ENCODE peak calls at places on chromosome 22, in eight cellular contexts. O is NCI-H748 treated with DMSO at 0.1 percent for 48 hours, E is NCI-H1092, I is coronary artery, Y is tibial artery, A is fibroblast of the aortic adventitia, B is H1, Z is midbrain. K is an unnamed sample.

GRCh38 chr22:45450931-45451651 is 37.6 kb downstream of the RIBC2 start:
- DNase-seq in O (no peak), E (no peak), I (no peak), Y (peak), A (peak), B (no peak), Z (no peak), K (no peak)

GRCh38 chr22:50112151-50113118 is 22.6 kb downstream of the MOV10L1 start:
- DNase-seq in O (no peak), E (no peak), I (no peak), Y (no peak), A (peak), B (no peak), Z (no peak), K (peak)

GRCh38 chr22:30890689-30891442 is 77.7 kb downstream of the MORC2 start:
- DNase-seq in O (no peak), E (no peak), I (peak), Y (peak), A (peak), B (no peak), Z (no peak), K (peak)

GRCh38 chr22:42836026-42836425 is 21.0 kb downstream of the ARFGAP3 start:
- DNase-seq in O (no peak), E (no peak), I (no peak), Y (no peak), A (no peak), B (no peak), Z (no peak), K (no peak)

GRCh38 chr22:46791201-46791731 is 28.8 kb downstream of the TBC1D22A start:
- DNase-seq in O (no peak), E (no peak), I (no peak), Y (peak), A (peak), B (no peak), Z (peak), K (peak)

GRCh38 chr22:23058481-23059336 is 11.6 kb upstream of the GNAZ start:
- DNase-seq in O (no peak), E (no peak), I (peak), Y (peak), A (no peak), B (no peak), Z (no peak), K (peak)

GRCh38 chr22:27310966-27311665 is 490.4 kb downstream of the MN1 start:
- DNase-seq in O (no peak), E (no peak), I (no peak), Y (no peak), A (no peak), B (no peak), Z (no peak), K (no peak)

GRCh38 chr22:38135133-38135706 is 24.7 kb upstream of the BAIAP2L2 start:
- DNase-seq in O (no peak), E (no peak), I (no peak), Y (no peak), A (peak), B (no peak), Z (no peak), K (peak)

GRCh38 chr22:41777749-41778395 is 22.6 kb upstream of the CCDC134 start:
- DNase-seq in O (no peak), E (no peak), I (no peak), Y (no peak), A (no peak), B (no peak), Z (no peak), K (no peak)

GRCh38 chr22:32053165-32053755 is 10.2 kb downstream of the SLC5A1 start:
- DNase-seq in O (no peak), E (no peak), I (no peak), Y (no peak), A (no peak), B (no peak), Z (no peak), K (no peak)

GRCh38 chr22:43231724-43232034 is 44.7 kb upstream of the TTLL12 start:
- DNase-seq in O (no peak), E (no peak), I (no peak), Y (no peak), A (no peak), B (no peak), Z (no peak), K (no peak)

GRCh38 chr22:21972293-21972779 is 10.3 kb downstream of the TOP3B start:
- DNase-seq in O (no peak), E (no peak), I (no peak), Y (no peak), A (peak), B (no peak), Z (peak), K (peak)

GRCh38 chr22:38657248-38657909 is 941 bp downstream of the CBY1 start:
- DNase-seq in O (peak), E (no peak), I (no peak), Y (no peak), A (peak), B (no peak), Z (no peak), K (peak)

GRCh38 chr22:21025266-21025665 is 7.1 kb downstream of the SLC7A4 start:
- DNase-seq in O (no peak), E (no peak), I (peak), Y (no peak), A (no peak), B (no peak), Z (no peak), K (peak)

GRCh38 chr22:50731811-50732624 is 6.0 kb upstream of the ACR start:
- DNase-seq in O (peak), E (no peak), I (no peak), Y (no peak), A (peak), B (no peak), Z (peak), K (peak)

GRCh38 chr22:40241200-40241763 is 63.6 kb downstream of the TNRC6B start:
- DNase-seq in O (no peak), E (no peak), I (no peak), Y (no peak), A (no peak), B (no peak), Z (no peak), K (peak)

GRCh38 chr22:48576333-48577013 is 1251.2 kb downstream of the BRD1 start:
- DNase-seq in O (peak), E (no peak), I (no peak), Y (no peak), A (no peak), B (no peak), Z (peak), K (peak)

GRCh38 chr22:32204856-32205722 is at the start of gene RFPL2:
- DNase-seq in O (no peak), E (peak), I (no peak), Y (no peak), A (peak), B (no peak), Z (peak), K (peak)

GRCh38 chr22:39674536-39674935 is 104.0 kb downstream of the CACNA1I start:
- DNase-seq in O (no peak), E (no peak), I (no peak), Y (no peak), A (no peak), B (no peak), Z (no peak), K (no peak)

GRCh38 chr22:47190276-47190956 is 428.0 kb downstream of the TBC1D22A start:
- DNase-seq in O (no peak), E (no peak), I (peak), Y (peak), A (no peak), B (no peak), Z (no peak), K (peak)

GRCh38 chr22:45225732-45226560 is 14.7 kb downstream of the KIAA0930 start:
- DNase-seq in O (no peak), E (no peak), I (no peak), Y (peak), A (peak), B (no peak), Z (peak), K (no peak)

GRCh38 chr22:49532831-49533802 is 294.6 kb downstream of the BRD1 start:
- DNase-seq in O (peak), E (no peak), I (no peak), Y (no peak), A (no peak), B (no peak), Z (no peak), K (no peak)

GRCh38 chr22:44197271-44197670 is 16.5 kb downstream of the PARVG start:
- DNase-seq in O (no peak), E (no peak), I (no peak), Y (no peak), A (no peak), B (no peak), Z (no peak), K (no peak)

GRCh38 chr22:17218341-17218740 is 894 bp downstream of the ADA2 start:
- DNase-seq in O (no peak), E (no peak), I (no peak), Y (no peak), A (no peak), B (no peak), Z (no peak), K (no peak)

GRCh38 chr22:23035557-23036277 is 34.6 kb upstream of the GNAZ start:
- DNase-seq in O (no peak), E (no peak), I (no peak), Y (no peak), A (no peak), B (no peak), Z (no peak), K (peak)

GRCh38 chr22:24162377-24162927 is 18.8 kb upstream of the SUSD2 start:
- DNase-seq in O (no peak), E (peak), I (no peak), Y (no peak), A (no peak), B (no peak), Z (no peak), K (no peak)